ENCODE peak calls at places on chromosomes 6 and 20, in eight cellular contexts. R is naive thymus-derived CD4-positive, alpha-beta T cell; U is DND-41; M is mesenchymal stem cell; J is lower lobe of right lung; E is heart left ventricle; G is fibroblast of lung; I is tibial artery. T is an unnamed sample. For H3K36me3, the result is how much of the 10 kb centered on the place peaks cover.

GRCh38 chr6:101085327-101085726 is 204.2 kb upstream of the ASCC3 start:
- DNase-seq in R (no peak), U (no peak), M (peak), J (no peak), E (no peak), G (peak), I (no peak), T (no peak)

GRCh38 chr6:8627085-8627861 is 191.9 kb upstream of the SLC35B3 start:
- DNase-seq in R (no peak), U (no peak), M (peak), J (no peak), E (no peak), G (peak), I (no peak), T (no peak)

GRCh38 chr6:44096615-44097014 is 30.6 kb downstream of the MRPL14 start:
- DNase-seq in R (peak), U (peak), M (peak), J (peak), E (peak), G (peak), I (peak), T (peak)

GRCh38 chr6:158854214-158855101 is 35.3 kb upstream of the EZR start:
- DNase-seq in R (peak), U (peak), M (peak), J (no peak), E (no peak), G (peak), I (no peak), T (no peak)

GRCh38 chr6:2126351-2126750 is 119.1 kb downstream of the GMDS start:
- DNase-seq in R (no peak), U (no peak), M (no peak), J (no peak), E (no peak), G (no peak), I (no peak), T (no peak)

GRCh38 chr6:138088307-138088744 is 18.9 kb downstream of the PERP start:
- DNase-seq in R (no peak), U (no peak), M (peak), J (no peak), E (no peak), G (peak), I (no peak), T (peak)

GRCh38 chr20:32564921-32565734 is 20.0 kb downstream of the NOL4L start:
- DNase-seq in R (no peak), U (no peak), M (peak), J (peak), E (peak), G (no peak), I (peak), T (no peak)

GRCh38 chr20:23928788-23929187 is 49.2 kb upstream of the CST5 start:
- DNase-seq in R (peak), U (peak), M (no peak), J (no peak), E (no peak), G (no peak), I (no peak), T (no peak)

GRCh38 chr6:126015869-126016268 is 29.5 kb downstream of the TRMT11 start:
- DNase-seq in R (no peak), U (no peak), M (no peak), J (no peak), E (no peak), G (peak), I (no peak), T (no peak)

GRCh38 chr6:27297857-27298730 is 14.0 kb downstream of the POM121L2 start:
- DNase-seq in R (no peak), U (no peak), M (peak), J (no peak), E (no peak), G (peak), I (no peak), T (no peak)

GRCh38 chr6:129801909-129802308 is 59.2 kb downstream of the TMEM244 start:
- DNase-seq in R (no peak), U (no peak), M (no peak), J (no peak), E (no peak), G (no peak), I (no peak), T (no peak)

GRCh38 chr6:4920914-4921410 is 82.9 kb downstream of the RPP40 start:
- DNase-seq in R (no peak), U (no peak), M (no peak), J (no peak), E (no peak), G (peak), I (no peak), T (no peak)

GRCh38 chr6:106132153-106132698 is 46.1 kb downstream of the PRDM1 start:
- DNase-seq in R (no peak), U (no peak), M (no peak), J (no peak), E (no peak), G (no peak), I (no peak), T (no peak)

GRCh38 chr6:68638225-68638900 is 3.3 kb downstream of the ADGRB3 start:
- DNase-seq in R (no peak), U (no peak), M (peak), J (no peak), E (no peak), G (peak), I (no peak), T (no peak)

GRCh38 chr6:124984668-124985338 is 22.6 kb downstream of the RNF217 start:
- DNase-seq in R (no peak), U (no peak), M (peak), J (no peak), E (no peak), G (peak), I (no peak), T (no peak)

GRCh38 chr6:75800133-75800532 is 51.1 kb downstream of the MYO6 start:
- DNase-seq in R (no peak), U (no peak), M (no peak), J (no peak), E (no peak), G (no peak), I (no peak), T (no peak)

GRCh38 chr6:20463396-20463795 is 61.7 kb downstream of the E2F3 start:
- DNase-seq in R (no peak), U (no peak), M (no peak), J (no peak), E (no peak), G (no peak), I (no peak), T (no peak)

GRCh38 chr6:55069132-55069781 is 105.1 kb upstream of the HCRTR2 start:
- DNase-seq in R (no peak), U (peak), M (peak), J (no peak), E (no peak), G (peak), I (no peak), T (peak)

GRCh38 chr6:87391334-87391733 is 16.4 kb upstream of the CFAP206 start:
- DNase-seq in R (no peak), U (no peak), M (peak), J (no peak), E (no peak), G (no peak), I (no peak), T (peak)

GRCh38 chr20:13002256-13002655 is 6.5 kb upstream of the SPTLC3 start:
- DNase-seq in R (no peak), U (no peak), M (no peak), J (no peak), E (no peak), G (no peak), I (no peak), T (no peak)

GRCh38 chr6:41940759-41941279 is 789 bp downstream of the CCND3 start:
- DNase-seq in R (peak), U (peak), M (peak), J (peak), E (peak), G (peak), I (peak), T (peak)

GRCh38 chr6:22027226-22027725 is 269.6 kb downstream of the PRL start:
- DNase-seq in R (no peak), U (no peak), M (no peak), J (no peak), E (no peak), G (no peak), I (no peak), T (no peak)

GRCh38 chr6:132133734-132134490 is 182.7 kb upstream of the CCN2 start:
- DNase-seq in R (no peak), U (no peak), M (no peak), J (peak), E (no peak), G (peak), I (peak), T (no peak)

GRCh38 chr6:81265106-81265505 is 487.4 kb downstream of the TENT5A start:
- DNase-seq in R (no peak), U (no peak), M (peak), J (no peak), E (no peak), G (peak), I (peak), T (no peak)

GRCh38 chr20:18545566-18545965 is 21.7 kb upstream of the SMIM26 start:
- DNase-seq in R (no peak), U (no peak), M (no peak), J (no peak), E (no peak), G (no peak), I (no peak), T (no peak)

DNA sequence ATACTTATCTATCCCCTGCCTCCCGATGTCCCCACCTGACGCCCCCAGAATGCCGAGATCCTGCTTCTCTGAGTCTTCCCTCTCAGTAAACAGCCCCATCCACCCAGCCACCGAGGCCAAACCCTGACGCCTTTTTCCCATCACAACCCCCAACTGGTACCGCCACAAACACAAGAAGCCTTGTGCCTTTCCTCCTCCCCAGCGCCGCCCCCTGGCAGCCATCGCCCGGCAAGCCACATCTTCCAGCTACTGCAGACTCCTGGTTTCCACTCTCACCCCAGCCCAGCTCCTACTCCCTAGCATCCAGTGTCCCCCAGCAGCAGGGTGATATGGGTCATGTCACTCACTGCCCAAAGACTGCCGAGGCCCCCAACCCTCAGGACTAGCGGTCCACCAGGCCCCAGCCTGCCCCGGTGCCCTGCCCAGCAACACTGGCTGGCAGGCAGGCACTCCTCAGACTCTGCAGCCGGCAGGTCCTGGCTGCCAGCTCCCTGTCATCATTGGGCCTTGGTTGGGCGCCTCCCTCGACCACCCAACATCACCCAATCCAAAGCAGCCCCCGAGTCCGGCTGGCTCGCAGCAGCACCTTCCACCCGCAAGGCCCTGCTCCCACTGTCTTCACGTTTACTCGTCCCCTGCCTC is 11.2 kb downstream of the TCFL5 start:
- DNase-seq in R (no peak), U (no peak), M (no peak), J (no peak), E (no peak), G (no peak), I (no peak), T (no peak)
- H3K36me3 ChIP-seq in R (under half), U (half or more), M (under half), J (under half), E (under half), G (under half), I (under half), T (under half)

DNA sequence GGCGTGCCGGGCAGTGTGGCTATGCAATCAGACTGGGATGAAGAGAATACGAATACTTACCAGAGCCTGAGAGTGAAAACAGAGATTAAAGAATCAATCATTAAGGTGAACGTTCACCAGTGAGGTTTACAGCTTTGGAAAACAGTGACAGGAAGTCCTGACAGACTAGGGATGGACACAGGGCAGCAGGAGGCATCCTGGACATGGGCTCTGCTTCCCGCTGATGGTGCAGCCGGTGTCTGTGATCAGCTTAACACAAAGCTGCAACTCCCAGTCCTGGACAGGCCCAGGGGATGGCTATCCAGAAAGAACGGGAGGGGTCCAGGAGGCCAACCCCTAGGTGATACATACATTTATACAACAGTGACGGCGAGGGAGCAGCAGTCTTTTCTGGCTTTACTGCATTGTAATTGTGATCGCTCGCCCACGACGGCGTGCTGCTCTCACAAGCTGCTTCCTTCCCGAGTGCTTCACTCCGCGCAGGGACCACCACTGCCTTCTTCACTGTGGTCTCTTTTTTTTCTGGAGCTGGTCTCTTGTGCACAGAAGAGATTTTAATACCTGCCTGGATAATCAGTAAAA is 20.7 kb downstream of the DIDO1 start:
- DNase-seq in R (no peak), U (no peak), M (no peak), J (peak), E (no peak), G (no peak), I (no peak), T (no peak)
- H3K36me3 ChIP-seq in R (under half), U (half or more), M (half or more), J (half or more), E (half or more), G (under half), I (half or more), T (under half)

DNA sequence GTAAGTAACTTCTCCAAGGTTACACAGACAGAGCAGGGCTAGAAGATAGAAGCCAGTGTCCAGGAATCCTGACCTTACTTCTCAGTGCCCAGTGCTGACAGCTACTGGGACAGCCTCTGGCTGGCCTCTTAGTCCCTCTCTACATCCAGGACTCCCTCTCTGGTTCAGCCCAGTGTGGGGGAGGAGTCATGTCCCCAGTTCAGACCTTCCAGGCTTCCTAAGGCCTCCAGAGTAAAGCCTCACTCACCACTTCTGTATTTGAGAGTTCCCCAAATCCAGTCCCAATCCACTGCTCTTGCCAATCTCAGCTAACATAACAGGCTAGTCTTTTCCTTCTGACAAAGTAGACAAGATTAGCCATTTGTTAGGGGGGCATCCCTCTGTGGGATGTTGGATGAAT is 36.9 kb upstream of the EPB41L1 start:
- DNase-seq in R (no peak), U (no peak), M (no peak), J (no peak), E (no peak), G (no peak), I (no peak), T (no peak)
- H3K36me3 ChIP-seq in R (under half), U (under half), M (under half), J (under half), E (under half), G (under half), I (under half), T (under half)

GRCh38 chr6:35242486-35242885 is 17.0 kb upstream of the ZNF76 start:
- DNase-seq in R (no peak), U (no peak), M (no peak), J (no peak), E (no peak), G (no peak), I (no peak), T (no peak)
- H3K36me3 ChIP-seq in R (under half), U (under half), M (under half), J (under half), E (under half), G (under half), I (under half), T (under half)

T was measured in small intestine.